ENCODE peak calls at places on chromosomes 2 and 18, in six cellular contexts. W is naive thymus-derived CD4-positive, alpha-beta T cell; K is SW480; U is non-pigmented ciliary epithelial cell; H is tibial nerve; D is activated CD4-positive, alpha-beta T cell treated with anti-CD3 and anti-CD28 coated beads, Interleukin-2, amount 50 U/mL, for 48 hours. I is an unnamed sample.

GRCh38 chr2:152189622-152190495 is 14.3 kb upstream of the STAM2 start:
- DNase-seq in H (no peak), U (no peak), D (peak; percentile 12), W (no peak), K (peak; percentile 61), I (no peak)

GRCh38 chr2:109164739-109165221 is 35.8 kb downstream of the SH3RF3 start:
- DNase-seq in U (no peak), K (no peak), D (no peak), H (no peak), W (no peak), I (no peak)

GRCh38 chr18:78196280-78196679 is 783.3 kb upstream of the SALL3 start:
- DNase-seq in U (no peak), D (no peak), K (no peak), H (no peak), W (no peak), I (no peak)

GRCh38 chr2:230172852-230173251 is 46.9 kb downstream of the SP110 start:
- DNase-seq in W (no peak), D (no peak), H (no peak), U (no peak), K (no peak), I (no peak)

GRCh38 chr2:74441690-74442482 is at the start of gene RTKN:
- DNase-seq in K (peak; percentile 90), W (no peak), U (no peak), H (peak; percentile 29), D (peak; percentile 40), I (no peak)

GRCh38 chr18:72086421-72086820 is 457.7 kb downstream of the CBLN2 start:
- DNase-seq in D (no peak), W (peak; percentile 22), U (peak; percentile 6), K (peak; percentile 31), H (no peak), I (no peak)

GRCh38 chr2:174939046-174939445 is 66.1 kb downstream of the CHN1 start:
- DNase-seq in D (no peak), H (no peak), K (peak; percentile 73), W (no peak), U (no peak), I (no peak)

GRCh38 chr2:47061989-47062678 is 93.0 kb downstream of the STPG4 start:
- DNase-seq in W (no peak), K (no peak), D (no peak), U (no peak), H (no peak), I (no peak)

GRCh38 chr18:2134364-2134763 is 436.9 kb downstream of the METTL4 start:
- DNase-seq in W (no peak), H (no peak), U (no peak), K (no peak), D (no peak), I (no peak)

GRCh38 chr18:10299686-10300085 is 154.7 kb upstream of the APCDD1 start:
- DNase-seq in D (no peak), U (no peak), K (no peak), H (peak; percentile 21), W (no peak), I (no peak)

GRCh38 chr18:51447351-51447896 is 249.9 kb upstream of the MEX3C start:
- DNase-seq in D (no peak), W (no peak), H (no peak), U (no peak), K (peak; percentile 2), I (no peak)

GRCh38 chr2:52510432-52510831 is 1257.2 kb upstream of the CHAC2 start:
- DNase-seq in H (no peak), U (no peak), D (no peak), K (no peak), W (no peak), I (no peak)

GRCh38 chr18:31591113-31591512 is 564 bp upstream of the TTR start:
- DNase-seq in U (no peak), W (no peak), H (no peak), D (no peak), K (no peak), I (no peak)

GRCh38 chr2:117980783-117981676 is 32.8 kb downstream of the CCDC93 start:
- DNase-seq in H (no peak), K (no peak), D (no peak), U (peak; percentile 89), W (no peak), I (no peak)

GRCh38 chr2:37720533-37721218 is 49.2 kb upstream of the CDC42EP3 start:
- DNase-seq in W (no peak), D (no peak), H (no peak), U (no peak), K (no peak), I (no peak)

GRCh38 chr2:170500770-170501169 is 214.4 kb upstream of the SP5 start:
- DNase-seq in H (no peak), U (no peak), D (no peak), K (no peak), W (no peak), I (no peak)

GRCh38 chr2:42957109-42958035 is 165.0 kb upstream of the HAAO start:
- DNase-seq in U (no peak), K (peak; percentile 51), H (no peak), W (no peak), D (no peak), I (no peak)

GRCh38 chr2:109644571-109645275 is 30.6 kb downstream of the SOWAHC start:
- DNase-seq in K (no peak), U (no peak), D (no peak), W (no peak), H (no peak), I (no peak)